ENCODE peak calls at places on chromosomes 16 and 17, in five cellular contexts. L, C, I, B and F are unnamed samples.

GRCh38 chr16:85151603-85152413 is 39.5 kb upstream of the CIBAR2 start:
- DNase-seq in C (peak), B (peak), L (no peak), I (peak), F (no peak)

GRCh38 chr17:6924121-6924676 is 71.7 kb upstream of the ALOX12 start:
- DNase-seq in I (no peak), L (no peak), B (no peak), C (no peak), F (no peak)

GRCh38 chr17:35084987-35085386 is 21.5 kb upstream of the RFFL start:
- DNase-seq in I (no peak), C (no peak), L (no peak), B (no peak), F (no peak)

GRCh38 chr16:66717112-66717675 is 20.7 kb upstream of the CMTM4 start:
- DNase-seq in L (no peak), B (no peak), C (peak), I (peak), F (no peak)

GRCh38 chr17:78383725-78384471 is 5.4 kb downstream of the PGS1 start:
- DNase-seq in I (peak), L (no peak), B (peak), C (peak), F (peak)

GRCh38 chr16:12185563-12185962 is 209.0 kb downstream of the SNX29 start:
- DNase-seq in L (no peak), B (no peak), C (no peak), I (no peak), F (no peak)

GRCh38 chr17:16989230-16989952 is 17.5 kb upstream of the TNFRSF13B start:
- DNase-seq in B (peak), C (no peak), L (no peak), I (peak), F (no peak)

GRCh38 chr17:16328997-16329396 is 24.3 kb downstream of the CENPV start:
- DNase-seq in C (no peak), B (no peak), I (peak), L (no peak), F (no peak)

GRCh38 chr17:10019941-10020403 is 114.9 kb upstream of the RCVRN start:
- DNase-seq in B (no peak), L (no peak), I (no peak), C (no peak), F (no peak)

DNA sequence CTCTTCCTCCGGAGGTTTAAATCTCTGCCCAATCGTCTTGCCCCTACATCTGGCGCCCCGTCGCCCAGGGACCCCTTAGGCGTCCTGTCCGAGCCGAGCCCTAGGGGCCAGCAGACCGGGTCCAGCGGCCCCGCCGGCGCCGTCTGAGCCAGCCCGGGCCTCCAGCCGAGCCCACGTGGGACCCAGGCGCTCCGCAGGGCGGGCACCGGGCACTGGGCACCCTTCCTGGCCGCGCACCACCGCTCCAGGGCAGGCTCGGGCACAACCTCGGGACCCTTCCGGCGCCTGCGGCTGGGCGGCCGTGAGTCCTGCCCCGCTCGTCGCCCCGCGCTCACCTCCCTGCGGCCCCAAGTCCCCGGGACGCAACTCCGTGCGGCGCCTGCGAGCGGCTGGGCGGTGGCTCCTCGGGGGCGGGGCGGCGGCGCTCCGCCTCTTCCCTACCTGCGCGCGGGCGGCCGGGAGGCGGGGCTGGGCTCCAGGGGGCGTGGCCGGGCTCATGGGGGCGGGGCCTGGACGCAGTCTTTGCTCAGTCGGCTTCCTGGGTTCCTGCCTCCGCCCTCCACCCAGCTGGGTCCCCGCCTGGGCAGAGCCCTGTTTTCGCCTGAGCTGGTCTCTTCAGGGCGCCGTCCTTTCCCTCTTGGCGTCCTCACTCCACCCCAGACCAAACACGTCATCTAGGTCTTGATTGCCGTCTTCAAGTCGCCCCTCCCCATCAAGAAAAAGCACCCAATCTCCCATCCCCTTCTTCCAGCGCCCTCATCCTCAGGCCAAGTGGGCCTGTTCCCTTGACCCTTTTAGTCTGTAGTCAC is at the start of gene RHBDF2:
- DNase-seq in I (peak), B (peak), C (peak), L (peak), F (peak)
- H3K4me3 ChIP-seq in I (peak), B (peak), C (peak), L (peak), F (peak)

GRCh38 chr16:20676268-20676828 is 21.1 kb downstream of the ACSM1 start:
- DNase-seq in C (no peak), L (no peak), B (no peak), I (peak), F (no peak)
- H3K4me3 ChIP-seq in C (peak), L (peak), B (peak), I (no peak), F (no peak)

GRCh38 chr16:79571753-79572544 is 28.6 kb downstream of the MAF start:
- DNase-seq in C (no peak), L (no peak), B (no peak), I (no peak), F (no peak)
- H3K4me3 ChIP-seq in C (peak), L (no peak), B (no peak), I (no peak), F (no peak)

DNA sequence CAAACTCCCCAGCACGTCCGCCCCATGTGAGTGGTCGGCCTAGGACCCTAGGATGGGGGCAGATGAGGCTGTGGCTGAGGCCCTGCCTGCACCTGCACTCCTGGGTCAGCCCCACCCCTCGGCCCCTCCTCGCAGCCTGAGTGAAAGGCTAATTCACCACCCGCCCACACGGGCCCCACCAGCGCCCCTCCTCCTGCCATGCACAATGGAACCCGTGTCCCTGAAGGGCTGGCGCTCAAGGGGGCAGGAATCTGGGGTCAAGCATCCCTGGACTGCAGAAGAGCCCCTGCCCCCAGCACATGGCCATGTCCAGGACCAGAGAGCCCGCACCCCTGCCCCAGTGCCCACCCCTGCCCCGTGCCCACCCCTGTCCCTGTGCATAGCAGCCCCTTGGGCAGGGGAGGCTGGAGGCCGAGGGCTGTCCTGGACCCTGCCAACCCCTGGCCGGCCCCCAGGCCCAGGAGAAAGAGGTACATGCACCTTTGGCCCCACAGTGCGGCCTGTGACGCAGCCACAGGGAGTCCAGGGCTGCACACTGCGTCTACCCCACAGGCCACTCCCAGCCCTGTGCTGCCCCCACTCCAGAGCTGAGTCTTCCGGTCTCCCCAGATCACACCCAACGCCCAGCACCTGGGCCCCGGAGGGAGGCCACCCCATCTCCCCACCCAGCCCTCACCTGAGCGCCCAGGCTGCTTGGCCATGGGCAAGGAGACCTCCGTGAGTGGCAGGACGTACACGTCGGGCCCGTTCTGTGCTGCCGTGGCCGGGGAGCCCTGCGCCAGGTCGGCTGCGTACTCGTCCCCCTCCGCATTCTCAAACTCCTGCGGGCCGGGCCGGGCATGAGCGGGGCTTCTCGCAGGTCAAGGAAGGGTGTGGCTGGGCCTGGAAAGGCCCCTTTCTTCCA is 34.7 kb upstream of the PVALEF start:
- DNase-seq in L (no peak), B (no peak), C (no peak), I (peak), F (peak)
- H3K4me3 ChIP-seq in L (no peak), B (no peak), C (no peak), I (no peak), F (no peak)

DNA sequence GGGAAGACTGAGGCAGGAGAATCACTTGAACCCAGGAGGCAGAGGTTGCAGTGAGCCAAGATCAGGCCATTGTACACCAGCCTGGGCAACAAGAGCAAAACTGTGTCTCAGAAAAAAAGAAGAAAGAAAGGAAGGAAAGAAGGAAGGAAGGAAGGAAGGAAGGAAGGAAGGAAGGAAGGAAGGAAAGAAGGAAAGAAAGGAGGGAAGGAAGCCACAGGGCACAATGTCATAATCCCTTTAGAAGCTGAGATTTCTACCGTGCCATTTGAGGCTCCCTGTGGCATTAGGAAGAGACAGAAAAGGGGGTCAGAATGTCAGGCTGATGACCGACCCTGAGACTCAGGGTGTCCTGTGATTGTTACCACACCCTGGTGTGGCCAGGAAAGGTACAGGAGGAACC is 6.6 kb downstream of the GNGT2 start:
- DNase-seq in I (no peak), C (no peak), L (no peak), B (no peak), F (no peak)
- H3K4me3 ChIP-seq in I (no peak), C (no peak), L (no peak), B (no peak), F (no peak)

GRCh38 chr16:88533945-88534641 is 36.1 kb upstream of the ZC3H18 start:
- DNase-seq in I (peak), C (peak), L (peak), B (peak), F (peak)
- H3K4me3 ChIP-seq in I (peak), C (peak), L (no peak), B (peak), F (peak)

DNA sequence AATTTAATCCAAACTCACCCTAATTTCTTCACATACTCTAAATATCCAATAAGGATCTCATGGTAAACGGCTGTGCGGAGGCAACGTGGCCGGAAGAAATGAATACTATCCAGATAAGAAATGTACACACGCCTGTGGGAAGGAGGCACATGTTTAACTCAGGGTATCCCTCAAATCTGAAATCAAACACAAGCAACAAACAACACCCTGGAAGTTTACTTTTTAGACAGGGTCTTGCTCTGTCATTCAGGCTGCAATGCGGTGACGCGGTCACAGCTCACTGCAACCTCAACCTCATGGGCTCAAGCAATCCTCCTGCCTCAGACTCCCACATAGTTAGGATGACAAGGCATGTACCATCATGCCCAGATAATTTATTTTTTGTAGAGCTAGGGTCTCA is 21.2 kb upstream of the TRAP1 start:
- DNase-seq in L (no peak), I (no peak), B (no peak), C (no peak), F (no peak)
- H3K4me3 ChIP-seq in L (no peak), I (no peak), B (no peak), C (no peak), F (no peak)

DNA sequence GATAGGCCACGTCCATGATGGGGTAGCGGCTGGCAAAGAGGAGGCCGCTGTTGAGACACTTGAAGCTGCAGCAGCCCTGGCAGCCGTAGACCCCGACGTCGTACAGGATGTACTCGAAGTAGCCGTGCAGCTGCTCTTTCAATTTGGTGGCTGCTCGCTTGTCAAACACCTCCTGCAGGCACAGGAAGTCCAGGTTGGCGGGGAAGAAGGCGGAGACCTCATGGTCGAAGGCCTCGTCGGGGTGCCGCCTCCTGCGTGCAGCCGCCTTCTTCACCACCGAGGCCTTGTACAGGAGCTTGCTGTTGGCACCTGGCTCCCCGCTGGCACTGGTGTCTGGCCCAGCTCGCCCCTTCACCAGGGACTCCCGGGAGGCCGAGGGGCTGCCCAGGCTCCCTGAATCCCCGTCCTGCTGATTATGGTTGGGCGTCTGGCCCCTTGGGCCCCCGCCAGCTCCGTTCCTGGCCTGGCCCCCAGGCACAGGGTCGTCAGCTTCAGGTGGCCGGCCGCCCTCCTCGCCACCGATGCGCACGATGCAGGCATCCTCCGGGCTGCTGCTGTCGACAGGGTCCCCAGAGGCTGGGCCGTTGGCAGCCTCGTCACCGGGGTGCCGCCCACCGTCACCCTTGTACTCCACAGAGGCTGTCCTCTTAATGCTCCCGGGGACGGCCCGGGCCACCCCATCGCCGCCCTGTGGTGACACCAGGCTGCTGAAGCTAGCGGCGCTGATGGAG is 60.3 kb downstream of the PRMT7 start:
- DNase-seq in C (no peak), I (no peak), B (no peak), L (no peak), F (no peak)
- H3K4me3 ChIP-seq in C (no peak), I (no peak), B (no peak), L (no peak), F (no peak)

DNA sequence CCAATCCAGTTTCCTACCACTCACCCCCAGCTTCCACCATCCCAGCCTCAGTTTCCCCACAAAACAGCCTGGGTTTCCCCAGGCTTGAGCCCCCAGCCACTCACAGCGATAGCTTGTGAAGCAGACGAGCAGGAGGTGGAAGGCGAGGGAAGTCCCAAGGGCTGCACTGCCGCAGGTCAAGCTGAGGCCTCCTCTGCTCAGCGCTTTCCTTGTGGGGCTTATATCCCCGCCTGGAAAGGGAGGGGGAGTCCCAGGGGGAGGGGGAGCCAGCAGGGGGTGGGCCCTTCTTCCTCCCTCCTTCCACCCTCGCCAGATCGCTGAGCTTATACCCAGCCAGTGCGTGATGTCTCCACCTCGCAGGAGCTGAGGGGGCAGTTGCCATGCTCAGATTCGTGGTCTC is at the start of gene PYY:
- DNase-seq in B (no peak), L (no peak), C (no peak), I (no peak), F (no peak)
- H3K4me3 ChIP-seq in B (no peak), L (no peak), C (no peak), I (no peak), F (no peak)